ENCODE peak calls at places on chromosomes 3 and 15, in eight cellular contexts. One of them, this sample, is unnamed.

GRCh38 chr3:140859592-140860336 is 81.9 kb upstream of the SLC25A36 start:
- DNase-seq in sigmoid colon: no peak
- DNase-seq in transverse colon: no peak
- DNase-seq in stomach: no peak
- DNase-seq in SK-N-SH: no peak
- DNase-seq in K562: no peak
- DNase-seq in HepG2: no peak
- DNase-seq in breast epithelium: no peak
- DNase-seq in this sample: no peak

GRCh38 chr3:127677541-127678314 is 5.0 kb downstream of the ABTB1 start:
- DNase-seq in sigmoid colon: peak; percentile 48
- DNase-seq in K562: no peak
- DNase-seq in HepG2: no peak
- DNase-seq in breast epithelium: peak; percentile 39
- DNase-seq in stomach: peak; percentile 15
- DNase-seq in transverse colon: no peak
- DNase-seq in SK-N-SH: no peak
- DNase-seq in this sample: no peak

GRCh38 chr3:123028233-123028828 is 768 bp upstream of the SEMA5B start:
- DNase-seq in breast epithelium: no peak
- DNase-seq in stomach: no peak
- DNase-seq in HepG2: peak; percentile 13
- DNase-seq in SK-N-SH: peak; percentile 79
- DNase-seq in transverse colon: peak; percentile 31
- DNase-seq in sigmoid colon: peak; percentile 74
- DNase-seq in K562: peak; percentile 53
- DNase-seq in this sample: peak; percentile 25

GRCh38 chr3:40780341-40780800 is 255.6 kb downstream of the ZNF621 start:
- DNase-seq in breast epithelium: peak; percentile 79
- DNase-seq in K562: no peak
- DNase-seq in SK-N-SH: no peak
- DNase-seq in sigmoid colon: peak; percentile 92
- DNase-seq in transverse colon: peak; percentile 23
- DNase-seq in HepG2: peak; percentile 46
- DNase-seq in stomach: peak; percentile 70
- DNase-seq in this sample: peak; percentile 83

GRCh38 chr15:51735611-51736010 is 1.8 kb downstream of the LYSMD2 start:
- DNase-seq in transverse colon: no peak
- DNase-seq in breast epithelium: no peak
- DNase-seq in sigmoid colon: no peak
- DNase-seq in SK-N-SH: peak; percentile 12
- DNase-seq in K562: no peak
- DNase-seq in HepG2: no peak
- DNase-seq in stomach: no peak
- DNase-seq in this sample: no peak

GRCh38 chr3:111246967-111247760 is 175.5 kb downstream of the NECTIN3 start:
- DNase-seq in K562: no peak
- DNase-seq in transverse colon: no peak
- DNase-seq in SK-N-SH: no peak
- DNase-seq in breast epithelium: no peak
- DNase-seq in HepG2: peak; percentile 24
- DNase-seq in sigmoid colon: no peak
- DNase-seq in stomach: no peak
- DNase-seq in this sample: no peak

GRCh38 chr3:99865321-99865720 is 47.7 kb downstream of the CMSS1 start:
- DNase-seq in HepG2: no peak
- DNase-seq in SK-N-SH: no peak
- DNase-seq in sigmoid colon: no peak
- DNase-seq in stomach: no peak
- DNase-seq in transverse colon: no peak
- DNase-seq in K562: no peak
- DNase-seq in breast epithelium: no peak
- DNase-seq in this sample: no peak

GRCh38 chr3:57706462-57706861 is 13.6 kb upstream of the DENND6A start:
- DNase-seq in K562: no peak
- DNase-seq in transverse colon: no peak
- DNase-seq in SK-N-SH: no peak
- DNase-seq in HepG2: no peak
- DNase-seq in breast epithelium: no peak
- DNase-seq in sigmoid colon: no peak
- DNase-seq in stomach: no peak
- DNase-seq in this sample: no peak

GRCh38 chr3:38992117-38992779 is 59.5 kb downstream of the SCN11A start:
- DNase-seq in transverse colon: no peak
- DNase-seq in sigmoid colon: no peak
- DNase-seq in HepG2: no peak
- DNase-seq in K562: no peak
- DNase-seq in SK-N-SH: no peak
- DNase-seq in stomach: no peak
- DNase-seq in breast epithelium: no peak
- DNase-seq in this sample: no peak

GRCh38 chr3:194006102-194006501 is 129.8 kb upstream of the HES1 start:
- DNase-seq in K562: no peak
- DNase-seq in sigmoid colon: no peak
- DNase-seq in breast epithelium: no peak
- DNase-seq in transverse colon: no peak
- DNase-seq in SK-N-SH: no peak
- DNase-seq in stomach: no peak
- DNase-seq in HepG2: no peak
- DNase-seq in this sample: no peak

GRCh38 chr3:16181361-16181760 is 6.9 kb downstream of the GALNT15 start:
- DNase-seq in breast epithelium: no peak
- DNase-seq in transverse colon: peak; percentile 50
- DNase-seq in K562: no peak
- DNase-seq in HepG2: no peak
- DNase-seq in SK-N-SH: no peak
- DNase-seq in stomach: peak; percentile 29
- DNase-seq in sigmoid colon: peak; percentile 94
- DNase-seq in this sample: no peak

GRCh38 chr15:92178908-92179307 is 214.8 kb upstream of the ST8SIA2 start:
- DNase-seq in HepG2: no peak
- DNase-seq in sigmoid colon: no peak
- DNase-seq in SK-N-SH: no peak
- DNase-seq in breast epithelium: no peak
- DNase-seq in stomach: no peak
- DNase-seq in K562: no peak
- DNase-seq in transverse colon: no peak
- DNase-seq in this sample: no peak

GRCh38 chr15:57565326-57565725 is 26.4 kb upstream of the MYZAP start:
- DNase-seq in transverse colon: peak; percentile 66
- DNase-seq in sigmoid colon: no peak
- DNase-seq in stomach: no peak
- DNase-seq in HepG2: no peak
- DNase-seq in breast epithelium: no peak
- DNase-seq in SK-N-SH: no peak
- DNase-seq in K562: no peak
- DNase-seq in this sample: no peak

GRCh38 chr3:47441796-47442551 is 33.8 kb downstream of the SCAP start:
- DNase-seq in stomach: no peak
- DNase-seq in HepG2: peak; percentile 63
- DNase-seq in sigmoid colon: no peak
- DNase-seq in SK-N-SH: no peak
- DNase-seq in breast epithelium: no peak
- DNase-seq in K562: no peak
- DNase-seq in transverse colon: peak; percentile 52
- DNase-seq in this sample: no peak

GRCh38 chr3:39347586-39347876 is 18.0 kb downstream of the CCR8 start:
- DNase-seq in sigmoid colon: no peak
- DNase-seq in stomach: no peak
- DNase-seq in breast epithelium: no peak
- DNase-seq in transverse colon: no peak
- DNase-seq in HepG2: no peak
- DNase-seq in K562: no peak
- DNase-seq in SK-N-SH: no peak
- DNase-seq in this sample: no peak

GRCh38 chr3:196918968-196919367 is 23.4 kb downstream of the NCBP2 start:
- DNase-seq in stomach: no peak
- DNase-seq in K562: no peak
- DNase-seq in HepG2: peak; percentile 18
- DNase-seq in SK-N-SH: no peak
- DNase-seq in sigmoid colon: no peak
- DNase-seq in breast epithelium: no peak
- DNase-seq in transverse colon: no peak
- DNase-seq in this sample: no peak

GRCh38 chr15:63426552-63426951 is 44.9 kb upstream of the CA12 start:
- DNase-seq in stomach: no peak
- DNase-seq in K562: no peak
- DNase-seq in SK-N-SH: no peak
- DNase-seq in sigmoid colon: no peak
- DNase-seq in HepG2: no peak
- DNase-seq in transverse colon: no peak
- DNase-seq in breast epithelium: no peak
- DNase-seq in this sample: no peak

GRCh38 chr3:52446631-52447511 is 2.0 kb upstream of the SEMA3G start:
- DNase-seq in stomach: peak; percentile 70
- DNase-seq in SK-N-SH: peak; percentile 88
- DNase-seq in K562: peak; percentile 62
- DNase-seq in HepG2: peak; percentile 52
- DNase-seq in transverse colon: peak; percentile 72
- DNase-seq in sigmoid colon: peak; percentile 81
- DNase-seq in breast epithelium: no peak
- DNase-seq in this sample: peak; percentile 39

GRCh38 chr3:121896823-121897222 is 2.6 kb downstream of the SLC15A2 start:
- DNase-seq in transverse colon: no peak
- DNase-seq in K562: no peak
- DNase-seq in HepG2: no peak
- DNase-seq in stomach: no peak
- DNase-seq in sigmoid colon: no peak
- DNase-seq in breast epithelium: no peak
- DNase-seq in SK-N-SH: no peak
- DNase-seq in this sample: no peak

GRCh38 chr15:31550211-31550848 is 223.7 kb downstream of the KLF13 start:
- DNase-seq in SK-N-SH: no peak
- DNase-seq in transverse colon: no peak
- DNase-seq in K562: no peak
- DNase-seq in HepG2: no peak
- DNase-seq in stomach: no peak
- DNase-seq in breast epithelium: no peak
- DNase-seq in sigmoid colon: no peak
- DNase-seq in this sample: no peak

GRCh38 chr15:67880651-67881182 is 40.9 kb upstream of the RNU6-1 start:
- DNase-seq in K562: no peak
- DNase-seq in stomach: peak; percentile 71
- DNase-seq in sigmoid colon: no peak
- DNase-seq in HepG2: peak; percentile 70
- DNase-seq in breast epithelium: no peak
- DNase-seq in transverse colon: no peak
- DNase-seq in SK-N-SH: no peak
- DNase-seq in this sample: peak; percentile 43
- TF ChIP-seq POLR2AphosphoS5 in K562: no peak
- TF ChIP-seq POLR2AphosphoS5 in stomach: no peak
- TF ChIP-seq POLR2AphosphoS5 in sigmoid colon: no peak
- TF ChIP-seq POLR2AphosphoS5 in HepG2: no peak
- TF ChIP-seq POLR2AphosphoS5 in breast epithelium: no peak
- TF ChIP-seq POLR2AphosphoS5 in transverse colon: no peak
- TF ChIP-seq POLR2AphosphoS5 in SK-N-SH: no peak
- TF ChIP-seq POLR2AphosphoS5 in this sample: no peak

DNA sequence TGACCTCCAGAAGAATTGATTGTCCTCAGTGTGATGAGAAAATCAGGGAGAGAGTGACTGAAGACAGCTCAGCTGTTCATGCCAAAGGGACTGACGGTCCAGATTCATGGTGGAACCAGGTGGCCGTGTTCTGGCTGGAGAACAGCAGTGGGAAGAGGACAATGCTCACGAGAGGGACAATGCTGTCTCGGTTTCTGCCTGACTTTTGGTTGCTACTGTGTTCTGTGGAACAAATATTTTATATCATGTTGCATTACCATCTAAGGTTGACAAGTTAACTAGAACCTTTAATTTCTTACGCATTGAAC is 58.0 kb upstream of the ULK4 start:
- DNase-seq in K562: no peak
- DNase-seq in transverse colon: no peak
- DNase-seq in breast epithelium: no peak
- DNase-seq in HepG2: no peak
- DNase-seq in sigmoid colon: no peak
- DNase-seq in stomach: no peak
- DNase-seq in SK-N-SH: no peak
- DNase-seq in this sample: no peak
- H3K4me1 ChIP-seq in K562: peaks cover 29% of the 10 kb centered on the region
- H3K4me1 ChIP-seq in transverse colon: peaks cover 48% of the 10 kb centered on the region
- H3K4me1 ChIP-seq in breast epithelium: no peaks in the 10 kb centered on the region
- H3K4me1 ChIP-seq in HepG2: peaks cover 96% of the 10 kb centered on the region
- H3K4me1 ChIP-seq in sigmoid colon: peaks cover 80% of the 10 kb centered on the region
- H3K4me1 ChIP-seq in stomach: peaks cover 92% of the 10 kb centered on the region
- H3K4me1 ChIP-seq in SK-N-SH: peaks cover 24% of the 10 kb centered on the region
- H3K4me1 ChIP-seq in this sample: no peaks in the 10 kb centered on the region

GRCh38 chr3:143443851-143444331 is 324.3 kb downstream of the CHST2 start:
- DNase-seq in HepG2: no peak
- DNase-seq in stomach: peak; percentile 47
- DNase-seq in breast epithelium: no peak
- DNase-seq in sigmoid colon: peak; percentile 73
- DNase-seq in SK-N-SH: no peak
- DNase-seq in K562: peak; percentile 19
- DNase-seq in transverse colon: peak; percentile 70
- DNase-seq in this sample: no peak
- TF ChIP-seq POLR2AphosphoS5 in HepG2: no peak
- TF ChIP-seq POLR2AphosphoS5 in stomach: peak; percentile 60
- TF ChIP-seq POLR2AphosphoS5 in breast epithelium: no peak
- TF ChIP-seq POLR2AphosphoS5 in sigmoid colon: peak; percentile 18
- TF ChIP-seq POLR2AphosphoS5 in SK-N-SH: no peak
- TF ChIP-seq POLR2AphosphoS5 in K562: no peak
- TF ChIP-seq POLR2AphosphoS5 in transverse colon: peak; percentile 21
- TF ChIP-seq POLR2AphosphoS5 in this sample: no peak

DNA sequence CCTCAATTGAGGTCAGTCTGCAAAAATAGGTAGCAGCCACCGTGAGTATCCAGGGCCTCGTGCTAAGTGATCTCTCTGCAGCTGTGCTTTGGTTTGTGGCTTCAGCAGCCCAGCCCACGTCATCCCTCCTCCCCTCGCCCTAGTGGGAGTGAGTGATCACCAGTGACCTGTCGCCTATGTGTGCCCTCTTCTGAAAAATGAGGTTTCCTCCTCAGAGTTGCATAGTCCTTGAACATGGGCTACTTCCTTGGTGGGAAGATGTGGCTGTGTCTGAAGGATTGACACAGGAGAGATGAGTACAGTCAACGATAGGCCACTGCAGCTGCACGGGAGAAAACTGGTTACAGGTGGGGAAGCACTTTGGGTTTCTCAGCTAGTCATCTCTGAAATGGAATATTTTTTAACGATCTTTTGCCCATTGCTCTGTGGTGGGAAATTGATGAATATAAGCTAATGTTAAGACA is 144.8 kb upstream of the BHLHE40 start:
- DNase-seq in SK-N-SH: no peak
- DNase-seq in stomach: peak; percentile 45
- DNase-seq in K562: peak; percentile 38
- DNase-seq in breast epithelium: no peak
- DNase-seq in HepG2: no peak
- DNase-seq in sigmoid colon: no peak
- DNase-seq in transverse colon: peak; percentile 72
- DNase-seq in this sample: no peak
- H3K4me1 ChIP-seq in SK-N-SH: peaks cover 7% of the 10 kb centered on the region
- H3K4me1 ChIP-seq in stomach: peaks cover 20% of the 10 kb centered on the region
- H3K4me1 ChIP-seq in K562: peaks cover 48% of the 10 kb centered on the region
- H3K4me1 ChIP-seq in breast epithelium: no peaks in the 10 kb centered on the region
- H3K4me1 ChIP-seq in HepG2: no peaks in the 10 kb centered on the region
- H3K4me1 ChIP-seq in sigmoid colon: peaks cover 7% of the 10 kb centered on the region
- H3K4me1 ChIP-seq in transverse colon: no peaks in the 10 kb centered on the region
- H3K4me1 ChIP-seq in this sample: no peaks in the 10 kb centered on the region

GRCh38 chr15:60299452-60300047 is 98.2 kb downstream of the ANXA2 start:
- DNase-seq in HepG2: no peak
- DNase-seq in SK-N-SH: peak; percentile 44
- DNase-seq in sigmoid colon: no peak
- DNase-seq in transverse colon: peak; percentile 53
- DNase-seq in K562: peak; percentile 9
- DNase-seq in stomach: peak; percentile 48
- DNase-seq in breast epithelium: peak; percentile 61
- DNase-seq in this sample: peak; percentile 49
- TF ChIP-seq POLR2AphosphoS5 in HepG2: no peak
- TF ChIP-seq POLR2AphosphoS5 in SK-N-SH: no peak
- TF ChIP-seq POLR2AphosphoS5 in sigmoid colon: peak; percentile 33
- TF ChIP-seq POLR2AphosphoS5 in transverse colon: peak; percentile 65
- TF ChIP-seq POLR2AphosphoS5 in K562: no peak
- TF ChIP-seq POLR2AphosphoS5 in stomach: no peak
- TF ChIP-seq POLR2AphosphoS5 in breast epithelium: peak; percentile 47
- TF ChIP-seq POLR2AphosphoS5 in this sample: peak; percentile 61

This sample was measured in prostate gland.